ENCODE peak calls at places on chromosomes 13 and 19, in ten cellular contexts. R is fibroblast of lung, K is hepatocyte, Q is GM23338, W is SK-N-MC, Z is PC-3, L is GM12878, Y is A673, N is astrocyte, F is HCT116. H is an unnamed sample.

GRCh38 chr19:8811315-8812172 is 20.6 kb downstream of the ZNF558 start:
- DNase-seq in Y (no peak), W (no peak), Z (peak; percentile 10), R (peak; percentile 34), N (peak; percentile 16), F (no peak), Q (peak; percentile 11), L (no peak), K (no peak), H (no peak)

GRCh38 chr19:31530781-31531180 is 181.5 kb upstream of the TSHZ3 start:
- DNase-seq in N (no peak), F (no peak), R (no peak), Z (no peak), Y (no peak), K (no peak), W (no peak), L (no peak), Q (no peak), H (no peak)

GRCh38 chr19:40466219-40467006 is at the start of gene SPTBN4:
- DNase-seq in F (no peak), N (no peak), Z (no peak), R (no peak), K (peak; percentile 12), L (peak; percentile 40), Y (no peak), W (no peak), Q (no peak), H (no peak)

GRCh38 chr19:18460313-18460712 is 22.4 kb upstream of the ISYNA1 start:
- DNase-seq in L (no peak), K (peak; percentile 60), R (peak; percentile 84), Q (no peak), Y (no peak), Z (peak; percentile 89), F (no peak), N (peak; percentile 68), W (no peak), H (no peak)

GRCh38 chr19:11931051-11931450 is 6.1 kb downstream of the ZNF700 start:
- DNase-seq in K (no peak), F (no peak), Z (no peak), Q (no peak), L (no peak), N (peak; percentile 15), W (no peak), Y (no peak), R (peak; percentile 42), H (no peak)

GRCh38 chr13:22141636-22142035 is 470.8 kb downstream of the FGF9 start:
- DNase-seq in W (no peak), Q (no peak), Z (no peak), K (no peak), N (no peak), L (no peak), R (peak; percentile 20), F (no peak), Y (no peak), H (no peak)

GRCh38 chr19:4103073-4103418 is 20.9 kb downstream of the MAP2K2 start:
- DNase-seq in R (peak; percentile 29), F (no peak), Y (no peak), K (no peak), Z (peak; percentile 14), N (no peak), Q (no peak), W (no peak), L (no peak), H (no peak)

GRCh38 chr13:106302011-106302410 is 233.5 kb downstream of the EFNB2 start:
- DNase-seq in Y (no peak), F (no peak), Z (peak; percentile 56), N (peak; percentile 4), L (no peak), R (no peak), K (no peak), W (no peak), Q (peak; percentile 11), H (no peak)

GRCh38 chr13:58343081-58343480 is 711.5 kb downstream of the PCDH17 start:
- DNase-seq in Q (no peak), Y (peak; percentile 4), K (no peak), W (no peak), N (peak; percentile 1), Z (no peak), F (no peak), R (peak; percentile 4), L (no peak), H (no peak)

GRCh38 chr13:102405499-102406079 is 3.7 kb upstream of the FGF14 start:
- DNase-seq in Q (peak; percentile 70), F (no peak), N (peak; percentile 4), Z (peak; percentile 6), R (peak; percentile 34), K (peak; percentile 68), Y (no peak), L (no peak), W (no peak), H (no peak)

GRCh38 chr13:60261432-60262351 is 98.0 kb upstream of the DIAPH3 start:
- DNase-seq in K (no peak), Y (no peak), W (no peak), Q (peak; percentile 95), L (no peak), N (no peak), F (no peak), R (no peak), Z (no peak), H (no peak)

GRCh38 chr13:102721800-102722231 is 27.0 kb upstream of the METTL21C start:
- DNase-seq in N (peak; percentile 13), K (no peak), L (no peak), Z (no peak), Y (no peak), F (no peak), Q (no peak), W (no peak), R (peak; percentile 34), H (no peak)

GRCh38 chr19:4012092-4012974 is 4.8 kb downstream of the PIAS4 start:
- DNase-seq in K (peak; percentile 70), R (no peak), N (no peak), Z (no peak), L (no peak), W (no peak), F (no peak), Y (no peak), Q (no peak), H (no peak)

GRCh38 chr13:63741029-63741813 is 2325.6 kb upstream of the PCDH20 start:
- DNase-seq in W (no peak), R (no peak), Q (no peak), N (no peak), Z (no peak), Y (no peak), L (no peak), K (no peak), F (no peak), H (no peak)

GRCh38 chr13:101116826-101117225 is 299.5 kb downstream of the NALCN start:
- DNase-seq in K (no peak), Z (no peak), R (no peak), F (no peak), Q (peak; percentile 46), Y (peak; percentile 77), L (no peak), W (no peak), N (no peak), H (no peak)

GRCh38 chr13:111658150-111659100 is 338.0 kb downstream of the TEX29 start:
- DNase-seq in K (peak; percentile 16), N (no peak), L (no peak), R (no peak), Z (no peak), Y (peak; percentile 33), Q (peak; percentile 73), F (no peak), W (no peak), H (no peak)

GRCh38 chr13:112159575-112160547 is 92.9 kb downstream of the SOX1 start:
- DNase-seq in K (peak; percentile 69), Y (no peak), Z (no peak), N (no peak), F (no peak), R (no peak), L (no peak), W (no peak), Q (peak; percentile 42), H (no peak)

GRCh38 chr13:43785681-43786471 is 896 bp downstream of the ENOX1 start:
- DNase-seq in R (peak; percentile 77), Z (peak; percentile 48), F (no peak), K (peak; percentile 77), Y (peak; percentile 73), N (peak; percentile 55), W (no peak), Q (peak; percentile 70), L (no peak), H (peak; percentile 54)
- TF ChIP-seq EZH2 in R (no peak), Z (no peak), F (no peak), K (no peak), Y (no peak), N (no peak), W (no peak), Q (peak; percentile 44), L (no peak), H (no peak)

GRCh38 chr19:46015080-46015960 is 7.5 kb downstream of the PGLYRP1 start:
- DNase-seq in N (no peak), K (peak; percentile 83), F (no peak), W (no peak), Z (no peak), Y (peak; percentile 74), R (peak; percentile 17), Q (peak; percentile 96), L (no peak), H (peak; percentile 83)
- TF ChIP-seq EZH2 in N (no peak), K (peak; percentile 73), F (no peak), W (no peak), Z (no peak), Y (no peak), R (peak; percentile 84), Q (peak; percentile 48), L (no peak), H (no peak)

DNA sequence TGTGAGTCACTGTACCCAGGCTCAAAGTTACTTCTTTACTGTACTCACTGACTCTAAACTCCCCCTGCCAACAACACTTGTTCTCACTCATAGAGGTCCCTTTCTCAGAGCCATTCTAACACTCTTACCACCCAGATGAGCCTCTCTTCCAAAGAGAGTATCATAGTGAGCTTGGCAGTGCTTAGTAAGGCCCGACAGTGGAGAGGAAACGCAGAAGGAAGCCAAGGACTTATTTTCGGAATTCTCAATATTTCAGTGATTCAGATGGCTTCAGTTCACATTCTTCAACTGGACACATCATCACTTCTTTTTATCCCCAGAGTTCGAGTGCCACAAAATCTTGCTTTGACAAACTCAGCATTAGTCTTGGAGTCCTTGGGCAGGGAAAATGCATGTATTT is 285.9 kb downstream of the DNAJC15 start:
- DNase-seq in W (no peak), Z (no peak), R (no peak), N (peak; percentile 16), Y (no peak), Q (no peak), F (no peak), K (no peak), L (no peak), H (no peak)
- TF ChIP-seq EZH2 in W (no peak), Z (no peak), R (no peak), N (no peak), Y (no peak), Q (no peak), F (no peak), K (no peak), L (no peak), H (no peak)

DNA sequence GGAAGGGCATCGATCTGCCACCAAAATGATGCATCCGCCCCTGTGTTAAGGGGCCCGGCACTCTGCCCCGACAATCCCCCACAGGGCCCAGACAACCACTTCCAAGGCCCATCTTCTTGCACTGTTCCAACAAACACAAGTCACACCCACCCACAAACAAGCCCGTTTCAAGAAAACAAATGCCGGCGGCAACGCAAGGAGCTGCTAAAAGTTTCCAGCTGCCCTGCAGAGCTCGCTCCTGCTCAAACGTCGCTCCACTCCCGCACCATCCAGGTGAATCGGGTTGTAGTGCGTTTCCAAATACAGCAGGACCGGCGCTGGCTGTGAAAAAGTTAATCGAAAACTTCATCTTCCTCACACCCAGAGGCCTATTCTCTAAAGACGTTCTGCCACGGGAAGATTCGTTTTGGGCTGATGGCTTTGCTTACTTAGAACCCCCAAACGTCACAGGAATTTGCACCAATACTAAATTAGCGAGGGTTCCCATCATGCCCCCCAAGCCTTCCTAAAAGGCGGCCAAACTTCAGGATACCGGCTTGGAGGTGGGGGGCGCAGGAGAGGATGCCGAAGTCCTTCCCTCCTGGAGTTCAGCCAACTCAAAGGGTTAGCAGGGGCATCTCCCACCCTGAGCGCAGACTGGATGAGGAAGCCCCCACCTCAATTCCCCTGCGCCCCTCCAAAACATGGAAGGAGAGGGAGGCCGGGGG is 107.4 kb upstream of the DOCK9 start:
- DNase-seq in K (peak; percentile 17), L (no peak), R (no peak), N (no peak), Y (no peak), F (no peak), Q (peak; percentile 55), W (no peak), Z (no peak), H (no peak)
- TF ChIP-seq EZH2 in K (no peak), L (no peak), R (no peak), N (no peak), Y (no peak), F (no peak), Q (peak; percentile 45), W (no peak), Z (no peak), H (no peak)

H was measured in PC-9.